ENCODE peak calls at places on chromosomes 4 and X, in nine cellular contexts. L, Y, B, V, O, U, R, K and A are unnamed samples.

GRCh38 chr4:6776920-6777635 is 5.4 kb upstream of the KIAA0232 start:
- DNase-seq in L (no peak), Y (no peak), B (no peak), V (no peak), O (no peak), U (no peak), R (no peak), K (no peak), A (no peak)

GRCh38 chr4:78608684-78609083 is 57.1 kb downstream of the ANXA3 start:
- DNase-seq in L (no peak), Y (no peak), B (no peak), V (no peak), O (no peak), U (no peak), R (no peak), K (no peak), A (peak; percentile 83)

GRCh38 chr4:184762100-184762499 is 28.2 kb upstream of the CENPU start:
- DNase-seq in L (no peak), Y (no peak), B (no peak), V (no peak), O (no peak), U (no peak), R (no peak), K (no peak), A (no peak)

GRCh38 chr4:121594796-121595526 is 101.8 kb downstream of the ANXA5 start:
- DNase-seq in L (no peak), Y (no peak), B (no peak), V (no peak), O (no peak), U (peak; percentile 77), R (peak; percentile 9), K (peak; percentile 2), A (peak; percentile 37)

GRCh38 chrX:41384041-41384705 is 50.2 kb downstream of the DDX3X start:
- DNase-seq in L (peak; percentile 49), Y (no peak), B (peak; percentile 45), V (peak; percentile 88), O (peak; percentile 80), U (peak; percentile 82), R (peak; percentile 60), K (peak; percentile 89), A (no peak)

GRCh38 chrX:115616943-115617563 is 56.1 kb downstream of the PLS3 start:
- DNase-seq in L (no peak), Y (peak; percentile 71), B (no peak), V (no peak), O (no peak), U (peak; percentile 58), R (no peak), K (peak; percentile 85), A (no peak)

GRCh38 chrX:153375571-153375970 is 25.6 kb downstream of the PNMA6E start:
- DNase-seq in L (no peak), Y (no peak), B (no peak), V (no peak), O (no peak), U (no peak), R (no peak), K (no peak), A (peak; percentile 23)

GRCh38 chr4:7890635-7891393 is 48.8 kb downstream of the AFAP1 start:
- DNase-seq in L (no peak), Y (no peak), B (no peak), V (no peak), O (no peak), U (peak; percentile 71), R (no peak), K (peak; percentile 57), A (peak; percentile 26)

GRCh38 chr4:173522160-173522873 is 7.7 kb downstream of the HAND2 start:
- DNase-seq in L (peak; percentile 81), Y (no peak), B (peak; percentile 61), V (no peak), O (peak; percentile 55), U (peak; percentile 96), R (peak; percentile 71), K (no peak), A (no peak)

GRCh38 chr4:187128226-187128625 is 404.6 kb upstream of the FAT1 start:
- DNase-seq in L (no peak), Y (no peak), B (no peak), V (no peak), O (no peak), U (no peak), R (no peak), K (no peak), A (no peak)

GRCh38 chr4:128831526-128832252 is 22.2 kb downstream of the JADE1 start:
- DNase-seq in L (no peak), Y (no peak), B (no peak), V (no peak), O (no peak), U (peak; percentile 51), R (peak; percentile 26), K (peak; percentile 41), A (no peak)

GRCh38 chr4:183599690-183600089 is 59.3 kb downstream of the RWDD4 start:
- DNase-seq in L (no peak), Y (no peak), B (no peak), V (no peak), O (no peak), U (no peak), R (peak; percentile 23), K (no peak), A (no peak)

GRCh38 chr4:75834772-75835154 is 67.5 kb downstream of the PPEF2 start:
- DNase-seq in L (no peak), Y (no peak), B (no peak), V (no peak), O (no peak), U (peak; percentile 21), R (no peak), K (peak; percentile 50), A (no peak)

GRCh38 chr4:153649572-153649991 is 34.5 kb upstream of the TLR2 start:
- DNase-seq in L (no peak), Y (no peak), B (no peak), V (no peak), O (no peak), U (no peak), R (no peak), K (peak; percentile 38), A (peak; percentile 77)

DNA sequence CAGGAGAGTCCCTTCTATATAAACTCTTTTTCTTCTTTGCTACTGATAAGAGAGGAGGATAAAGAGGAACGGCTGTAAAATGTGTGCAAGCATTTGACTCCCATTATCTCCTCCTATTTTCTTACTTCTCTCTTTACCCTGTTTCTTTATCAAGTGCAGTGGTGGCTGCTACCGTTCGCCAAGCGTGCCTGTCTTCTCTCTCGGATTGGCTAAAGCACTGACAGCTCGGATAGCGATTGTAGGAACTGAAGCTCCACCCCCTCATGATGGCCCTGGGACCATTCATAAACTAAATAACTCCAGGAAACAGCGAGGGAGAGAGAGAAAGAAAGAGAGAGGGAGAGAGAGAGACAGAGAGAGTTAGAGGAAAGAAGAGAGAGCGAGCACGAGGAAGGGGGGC is 340 bp upstream of the MAB21L2 start:
- DNase-seq in L (no peak), Y (no peak), B (no peak), V (no peak), O (no peak), U (peak; percentile 44), R (no peak), K (no peak), A (no peak)
- H3K4me3 ChIP-seq in L (no peak overlapping the region), Y (peak overlapping the region; percentile 28), B (no peak overlapping the region), V (no peak overlapping the region), O (no peak overlapping the region), U (no peak overlapping the region), R (no peak overlapping the region), K (no peak overlapping the region), A (no peak overlapping the region)

DNA sequence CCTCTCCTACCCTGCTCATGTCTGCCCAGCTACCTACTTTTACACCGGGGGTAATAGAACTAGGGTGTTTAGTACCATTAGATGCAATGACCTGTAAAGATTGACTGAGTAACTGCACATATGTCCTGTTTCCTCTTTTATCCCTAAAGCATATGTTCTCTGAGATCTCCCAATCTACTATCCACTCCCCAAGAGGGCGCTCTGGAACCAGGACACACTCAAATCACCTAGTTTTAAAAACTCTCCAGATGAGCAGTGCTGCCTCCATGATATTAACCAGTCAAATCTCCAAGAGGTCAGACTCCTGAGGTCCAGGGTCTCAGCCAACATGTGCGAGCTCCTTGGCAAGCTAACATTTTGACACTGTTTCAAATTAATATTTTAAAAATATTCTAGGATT is 87.0 kb upstream of the TSPAN5 start:
- DNase-seq in L (no peak), Y (no peak), B (no peak), V (no peak), O (no peak), U (peak; percentile 57), R (peak; percentile 12), K (peak; percentile 30), A (peak; percentile 14)
- TF ChIP-seq CTCF in L (no peak), Y (peak; percentile 47), B (no peak), V (no peak), O (no peak), U (peak; percentile 52), R (no peak), K (peak; percentile 35), A (peak; percentile 51)

GRCh38 chr4:72494156-72494555 is 74.9 kb downstream of the ADAMTS3 start:
- DNase-seq in L (no peak), Y (no peak), B (no peak), V (no peak), O (no peak), U (no peak), R (no peak), K (no peak), A (no peak)
- H3K4me3 ChIP-seq in L (no peak overlapping the region), Y (no peak overlapping the region), B (no peak overlapping the region), V (no peak overlapping the region), O (no peak overlapping the region), U (no peak overlapping the region), R (no peak overlapping the region), K (no peak overlapping the region), A (no peak overlapping the region)

DNA sequence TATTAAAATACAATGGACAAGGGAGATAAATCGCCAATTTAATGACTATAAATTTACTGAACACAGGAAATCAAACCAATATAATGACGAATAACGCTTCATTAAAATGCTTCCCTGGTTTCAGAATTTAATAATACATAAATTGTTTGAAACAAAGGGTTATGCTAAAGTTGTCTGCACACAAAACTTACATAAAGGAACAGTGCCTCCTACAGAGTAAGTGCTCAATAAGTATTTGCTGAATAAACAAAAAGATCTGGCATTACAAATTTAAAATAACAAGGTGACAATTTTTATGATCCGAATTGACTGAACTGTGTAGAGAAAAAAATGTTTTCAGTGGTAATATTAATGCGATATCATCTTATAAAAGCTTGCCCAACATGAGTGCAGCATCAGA is 69.6 kb downstream of the NOCT start:
- DNase-seq in L (no peak), Y (no peak), B (no peak), V (no peak), O (no peak), U (peak; percentile 50), R (no peak), K (peak; percentile 13), A (peak; percentile 32)
- TF ChIP-seq CTCF in L (peak; percentile 29), Y (no peak), B (no peak), V (no peak), O (no peak), U (peak; percentile 40), R (peak; percentile 44), K (peak; percentile 38), A (peak; percentile 45)

GRCh38 chr4:97073194-97073593 is 1070.1 kb downstream of the STPG2 start:
- DNase-seq in L (no peak), Y (no peak), B (no peak), V (no peak), O (no peak), U (no peak), R (no peak), K (no peak), A (no peak)
- H3K4me3 ChIP-seq in L (no peak overlapping the region), Y (no peak overlapping the region), B (no peak overlapping the region), V (no peak overlapping the region), O (no peak overlapping the region), U (no peak overlapping the region), R (no peak overlapping the region), K (no peak overlapping the region), A (no peak overlapping the region)

GRCh38 chrX:77276742-77277141 is 170.4 kb upstream of the FGF16 start:
- DNase-seq in L (no peak), Y (no peak), B (no peak), V (no peak), O (no peak), U (no peak), R (no peak), K (peak; percentile 3), A (no peak)
- TF ChIP-seq CTCF in L (no peak), Y (peak; percentile 15), B (no peak), V (no peak), O (no peak), U (no peak), R (no peak), K (no peak), A (no peak)